ENCODE peak calls at places on chromosomes 2 and 18, in nine cellular contexts. V is upper lobe of right lung, Y is fibroblast of mammary gland, W is K562, M is HFFc6, L is adrenal gland, J is transverse colon, F is keratinocyte, C is astrocyte of the spinal cord. O is an unnamed sample.

GRCh38 chr2:67388680-67389079 is 8.5 kb upstream of the ETAA1 start:
- DNase-seq in V (no peak), Y (no peak), W (no peak), M (no peak), L (no peak), J (no peak), F (no peak), C (no peak), O (no peak)

GRCh38 chr2:88187038-88187676 is 17.0 kb downstream of the THNSL2 start:
- DNase-seq in V (no peak), Y (peak), W (peak), M (peak), L (peak), J (peak), F (no peak), C (no peak), O (peak)

GRCh38 chr18:48673456-48674197 is 134.8 kb downstream of the CTIF start:
- DNase-seq in V (peak), Y (peak), W (no peak), M (no peak), L (peak), J (no peak), F (no peak), C (no peak), O (no peak)

GRCh38 chr2:179106342-179107178 is 56.6 kb upstream of the CCDC141 start:
- DNase-seq in V (no peak), Y (peak), W (peak), M (peak), L (peak), J (no peak), F (peak), C (peak), O (no peak)

GRCh38 chr18:2654828-2655152 is 736 bp upstream of the SMCHD1 start:
- DNase-seq in V (no peak), Y (no peak), W (no peak), M (no peak), L (no peak), J (no peak), F (no peak), C (no peak), O (no peak)

GRCh38 chr2:53445376-53446072 is 322.1 kb upstream of the CHAC2 start:
- DNase-seq in V (no peak), Y (peak), W (no peak), M (peak), L (no peak), J (no peak), F (no peak), C (peak), O (no peak)

GRCh38 chr2:96264656-96265348 is 995 bp downstream of the TMEM127 start:
- DNase-seq in V (no peak), Y (peak), W (peak), M (peak), L (peak), J (no peak), F (no peak), C (peak), O (peak)

GRCh38 chr2:212816267-212816666 is 277.7 kb upstream of the ERBB4 start:
- DNase-seq in V (no peak), Y (no peak), W (no peak), M (no peak), L (no peak), J (no peak), F (no peak), C (no peak), O (no peak)

GRCh38 chr2:239025081-239025801 is 177.4 kb downstream of the TWIST2 start:
- DNase-seq in V (peak), Y (peak), W (no peak), M (peak), L (no peak), J (no peak), F (peak), C (peak), O (no peak)

GRCh38 chr2:240925191-240925575 is 19.0 kb downstream of the CROCC2 start:
- DNase-seq in V (peak), Y (no peak), W (no peak), M (no peak), L (peak), J (peak), F (no peak), C (no peak), O (no peak)

GRCh38 chr2:226799976-226800940 is 638 bp upstream of the IRS1 start:
- DNase-seq in V (no peak), Y (no peak), W (no peak), M (no peak), L (peak), J (peak), F (no peak), C (peak), O (peak)

GRCh38 chr18:35039633-35040032 is 1.6 kb upstream of the MAPRE2 start:
- DNase-seq in V (no peak), Y (no peak), W (no peak), M (peak), L (no peak), J (no peak), F (no peak), C (no peak), O (no peak)

GRCh38 chr2:120108049-120108448 is 95.2 kb downstream of the EPB41L5 start:
- DNase-seq in V (no peak), Y (peak), W (no peak), M (peak), L (peak), J (peak), F (peak), C (peak), O (no peak)

GRCh38 chr2:207836526-207837133 is 66.9 kb upstream of the FZD5 start:
- DNase-seq in V (no peak), Y (no peak), W (peak), M (no peak), L (no peak), J (peak), F (no peak), C (no peak), O (no peak)

GRCh38 chr2:218327451-218327850 is 29.2 kb upstream of the CATIP start:
- DNase-seq in V (no peak), Y (no peak), W (peak), M (no peak), L (no peak), J (no peak), F (no peak), C (no peak), O (no peak)

GRCh38 chr2:147506889-147507288 is 337.9 kb upstream of the ACVR2A start:
- DNase-seq in V (no peak), Y (no peak), W (no peak), M (no peak), L (no peak), J (no peak), F (no peak), C (no peak), O (no peak)

GRCh38 chr2:26438526-26438925 is 36.8 kb downstream of the DRC1 start:
- DNase-seq in V (no peak), Y (peak), W (no peak), M (peak), L (no peak), J (no peak), F (no peak), C (no peak), O (no peak)

GRCh38 chr2:219178377-219179175 is 501 bp downstream of the RETREG2 start:
- DNase-seq in V (no peak), Y (no peak), W (peak), M (peak), L (peak), J (peak), F (no peak), C (peak), O (peak)

GRCh38 chr2:176814740-176815367 is 397.7 kb upstream of the HNRNPA3 start:
- DNase-seq in V (no peak), Y (peak), W (peak), M (peak), L (no peak), J (no peak), F (no peak), C (peak), O (peak)

DNA sequence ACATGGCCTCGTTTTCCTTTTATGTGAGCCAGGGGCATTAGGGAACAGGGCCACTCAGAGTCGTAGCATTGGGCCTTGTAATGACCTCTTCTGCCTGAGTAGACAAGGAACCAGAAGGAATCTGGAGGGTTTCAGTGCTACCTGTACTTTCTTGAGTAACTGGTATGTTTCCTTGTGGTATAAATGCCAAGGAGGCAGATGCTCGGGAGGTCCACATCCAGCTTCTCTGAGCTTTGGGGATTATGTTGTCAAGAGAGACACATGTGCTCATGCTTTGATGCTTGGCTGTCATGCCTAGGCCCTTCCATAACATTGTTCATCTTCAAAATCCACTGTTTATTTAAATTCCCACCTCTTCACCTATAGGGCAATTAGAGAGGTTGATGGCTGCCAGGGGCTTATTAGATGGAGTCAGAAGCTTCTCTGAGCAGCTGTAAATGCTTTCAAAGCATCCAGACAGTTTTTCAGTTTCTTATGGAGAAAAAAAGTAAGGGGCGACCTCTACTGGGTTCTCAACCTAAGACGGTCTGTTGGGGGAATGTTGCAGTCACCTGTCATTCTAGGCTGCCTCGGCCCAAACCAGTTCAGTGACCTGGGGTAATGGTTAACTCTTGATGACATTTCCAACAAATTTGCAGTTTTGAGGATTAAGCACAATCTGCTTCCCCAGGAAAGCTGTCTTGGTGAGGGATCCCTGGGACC is 26.5 kb downstream of the FOSL2 start:
- DNase-seq in V (no peak), Y (no peak), W (no peak), M (no peak), L (no peak), J (peak), F (no peak), C (peak), O (no peak)
- TF ChIP-seq CTCF in V (no peak), Y (no peak), W (peak), M (no peak), L (no peak), J (no peak), F (no peak), C (no peak), O (no peak)

GRCh38 chr2:201858267-201858666 is 51.9 kb downstream of the CDK15 start:
- DNase-seq in V (no peak), Y (no peak), W (no peak), M (no peak), L (no peak), J (no peak), F (no peak), C (no peak), O (no peak)

GRCh38 chr2:201855356-201855755 is 49.0 kb downstream of the CDK15 start:
- DNase-seq in V (no peak), Y (peak), W (no peak), M (no peak), L (no peak), J (no peak), F (no peak), C (no peak), O (no peak)

GRCh38 chr2:201857326-201857725 is 51.0 kb downstream of the CDK15 start:
- DNase-seq in V (no peak), Y (no peak), W (no peak), M (no peak), L (no peak), J (no peak), F (no peak), C (no peak), O (no peak)

GRCh38 chr2:201854841-201855240 is 48.5 kb downstream of the CDK15 start:
- DNase-seq in V (no peak), Y (peak), W (no peak), M (peak), L (no peak), J (no peak), F (peak), C (no peak), O (no peak)

DNA sequence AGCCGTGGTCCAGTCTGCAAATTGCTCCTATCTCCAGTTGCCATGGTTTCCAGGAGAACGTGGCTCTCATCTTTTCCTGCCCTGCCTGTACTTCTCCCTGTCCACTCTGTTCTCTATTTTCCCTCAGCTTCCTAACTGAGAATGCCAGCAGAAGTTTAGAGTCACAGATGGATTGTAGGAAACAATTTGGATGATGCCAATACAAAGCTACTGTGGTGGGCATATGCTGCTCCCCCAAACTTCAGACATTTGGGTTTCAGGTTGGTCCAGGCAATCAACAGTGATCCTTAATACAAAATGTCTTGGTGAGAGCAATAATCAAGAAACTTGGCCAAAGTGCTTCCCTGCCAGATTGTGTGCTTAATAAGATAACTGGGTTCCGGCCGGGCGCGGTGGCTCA is 50.2 kb downstream of the CDK15 start:
- DNase-seq in V (no peak), Y (no peak), W (no peak), M (no peak), L (no peak), J (no peak), F (no peak), C (no peak), O (no peak)
- TF ChIP-seq CTCF in V (no peak), Y (no peak), W (no peak), M (no peak), L (no peak), J (no peak), F (no peak), C (no peak), O (no peak)

GRCh38 chr2:7111626-7112025 is 194.4 kb downstream of the RNF144A start:
- DNase-seq in V (no peak), Y (no peak), W (no peak), M (no peak), L (no peak), J (no peak), F (no peak), C (no peak), O (no peak)
- TF ChIP-seq CTCF in V (no peak), Y (no peak), W (no peak), M (no peak), L (no peak), J (no peak), F (no peak), C (peak), O (no peak)

GRCh38 chr2:46810195-46810594 is 105.4 kb downstream of the MCFD2 start:
- DNase-seq in V (no peak), Y (no peak), W (no peak), M (no peak), L (no peak), J (no peak), F (no peak), C (no peak), O (no peak)
- TF ChIP-seq CTCF in V (no peak), Y (no peak), W (no peak), M (no peak), L (no peak), J (no peak), F (no peak), C (no peak), O (no peak)

DNA sequence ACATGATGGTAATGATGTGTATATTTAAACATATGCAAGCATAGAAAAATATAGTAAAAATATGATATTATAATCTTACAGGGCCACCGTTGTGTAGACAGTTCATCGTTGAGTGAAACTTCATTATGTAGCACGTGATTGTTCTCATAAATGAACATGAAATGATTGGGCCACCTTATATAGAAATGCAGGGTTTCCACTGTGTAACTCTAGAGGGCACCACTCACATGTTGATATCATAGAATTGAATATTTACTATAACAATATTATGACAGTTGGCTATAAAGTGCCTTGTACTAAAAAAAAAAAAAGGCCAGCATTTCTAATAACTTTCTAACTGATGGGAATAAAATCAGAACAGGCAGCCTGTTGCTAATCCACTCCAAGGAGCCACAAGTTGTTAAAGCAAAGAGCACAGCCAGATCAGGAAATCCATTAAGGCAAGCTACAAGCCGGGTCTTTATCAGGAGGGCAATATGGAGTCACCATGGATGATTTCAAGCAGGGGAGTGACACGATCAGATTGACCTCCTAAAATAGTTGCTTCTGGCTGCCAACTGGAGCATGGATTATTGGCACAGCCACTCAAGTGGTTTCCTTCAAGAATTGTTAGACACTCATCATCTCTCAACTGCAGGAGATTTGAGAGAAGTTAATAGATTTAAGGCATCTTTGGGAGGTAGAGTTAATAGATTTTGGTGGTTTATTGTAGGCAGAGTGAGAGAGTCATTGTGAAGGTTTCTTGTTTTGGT is 16.7 kb downstream of the IL1F10 start:
- DNase-seq in V (no peak), Y (peak), W (no peak), M (no peak), L (no peak), J (no peak), F (no peak), C (peak), O (no peak)
- TF ChIP-seq CTCF in V (peak), Y (peak), W (peak), M (peak), L (peak), J (peak), F (peak), C (peak), O (peak)